ENCODE peak calls at places on chromosomes 7 and 10, in four cellular contexts. P is adipocyte, H is T-helper 17 cell, W is astrocyte of the cerebellum. V is an unnamed sample.

GRCh38 chr7:840001-840600 is 7.8 kb downstream of the SUN1 start:
- DNase-seq in W (no peak), H (no peak), P (no peak), V (no peak)

GRCh38 chr7:2560175-2560695 is 1.5 kb downstream of the IQCE start:
- DNase-seq in W (no peak), P (peak; percentile 25), H (no peak), V (no peak)

GRCh38 chr10:100022403-100022802 is 12.7 kb upstream of the DNMBP start:
- DNase-seq in H (no peak), W (peak; percentile 28), P (peak; percentile 59), V (no peak)

GRCh38 chr10:49055231-49055850 is 60.0 kb downstream of the VSTM4 start:
- DNase-seq in H (no peak), W (no peak), P (peak; percentile 75), V (no peak)

GRCh38 chr7:74020396-74020795 is 7.6 kb upstream of the ELN start:
- DNase-seq in H (no peak), P (no peak), W (no peak), V (no peak)

GRCh38 chr7:28615091-28615490 is 202.8 kb downstream of the CREB5 start:
- DNase-seq in W (no peak), P (no peak), H (no peak), V (no peak)

GRCh38 chr7:137670521-137671064 is 176.2 kb downstream of the DGKI start:
- DNase-seq in W (no peak), H (no peak), P (peak; percentile 49), V (no peak)

GRCh38 chr10:28631896-28632596 is 45.3 kb upstream of the BAMBI start:
- DNase-seq in H (no peak), P (peak; percentile 7), W (no peak), V (peak; percentile 51)

GRCh38 chr7:116271980-116272886 is 61.9 kb downstream of the TES start:
- DNase-seq in W (peak; percentile 89), H (no peak), P (peak; percentile 96), V (peak; percentile 81)

GRCh38 chr10:133131053-133131452 is 29.0 kb upstream of the KNDC1 start:
- DNase-seq in W (no peak), H (no peak), P (no peak), V (no peak)

GRCh38 chr10:22321831-22322662 is 1.1 kb downstream of the BMI1 start:
- DNase-seq in H (peak; percentile 45), P (peak; percentile 63), W (no peak), V (peak; percentile 31)

GRCh38 chr7:35725280-35725680 is 30.3 kb upstream of the HERPUD2 start:
- DNase-seq in P (no peak), H (peak; percentile 11), W (no peak), V (no peak)

GRCh38 chr10:100828744-100829102 is 83.3 kb downstream of the PAX2 start:
- DNase-seq in W (no peak), H (no peak), P (no peak), V (peak; percentile 10)

V was measured in thyroid gland.